ENCODE peak calls at places on chromosomes 7 and 10, in six cellular contexts. One of them, this sample, is unnamed.

GRCh38 chr7:66315192-66315591 is 110.1 kb downstream of the TPST1 start:
- DNase-seq in HepG2: no peak
- DNase-seq in K562: no peak
- DNase-seq in GM12878: no peak
- DNase-seq in H1: no peak
- DNase-seq in SK-N-SH: no peak
- DNase-seq in this sample: no peak

GRCh38 chr7:101678713-101679112 is 49.6 kb upstream of the MYL10 start:
- DNase-seq in HepG2: no peak
- DNase-seq in K562: no peak
- DNase-seq in GM12878: no peak
- DNase-seq in H1: no peak
- DNase-seq in SK-N-SH: no peak
- DNase-seq in this sample: no peak

GRCh38 chr7:94216944-94217461 is 177.7 kb upstream of the COL1A2 start:
- DNase-seq in HepG2: no peak
- DNase-seq in K562: no peak
- DNase-seq in GM12878: no peak
- DNase-seq in H1: no peak
- DNase-seq in SK-N-SH: no peak
- DNase-seq in this sample: no peak

GRCh38 chr10:117005454-117006055 is 568 bp upstream of the SHTN1 start:
- DNase-seq in HepG2: peak; percentile 37
- DNase-seq in K562: peak; percentile 38
- DNase-seq in GM12878: no peak
- DNase-seq in H1: no peak
- DNase-seq in SK-N-SH: no peak
- DNase-seq in this sample: no peak

GRCh38 chr10:3897156-3897555 is 112.1 kb upstream of the KLF6 start:
- DNase-seq in HepG2: no peak
- DNase-seq in K562: no peak
- DNase-seq in GM12878: no peak
- DNase-seq in H1: no peak
- DNase-seq in SK-N-SH: no peak
- DNase-seq in this sample: no peak

GRCh38 chr7:127350586-127350985 is 41.9 kb downstream of the ZNF800 start:
- DNase-seq in HepG2: no peak
- DNase-seq in K562: no peak
- DNase-seq in GM12878: no peak
- DNase-seq in H1: no peak
- DNase-seq in SK-N-SH: no peak
- DNase-seq in this sample: no peak

GRCh38 chr7:254337-255037 is 35.5 kb upstream of the FOXL3 start:
- DNase-seq in HepG2: no peak
- DNase-seq in K562: no peak
- DNase-seq in GM12878: no peak
- DNase-seq in H1: no peak
- DNase-seq in SK-N-SH: no peak
- DNase-seq in this sample: no peak

GRCh38 chr10:49633327-49634045 is 19.6 kb downstream of the CHAT start:
- DNase-seq in HepG2: no peak
- DNase-seq in K562: no peak
- DNase-seq in GM12878: no peak
- DNase-seq in H1: no peak
- DNase-seq in SK-N-SH: peak; percentile 61
- DNase-seq in this sample: no peak

GRCh38 chr7:16098585-16099179 is 322.7 kb downstream of the CRPPA start:
- DNase-seq in HepG2: no peak
- DNase-seq in K562: peak; percentile 28
- DNase-seq in GM12878: no peak
- DNase-seq in H1: no peak
- DNase-seq in SK-N-SH: no peak
- DNase-seq in this sample: no peak

GRCh38 chr7:83426325-83426724 is 222.6 kb downstream of the SEMA3E start:
- DNase-seq in HepG2: no peak
- DNase-seq in K562: no peak
- DNase-seq in GM12878: no peak
- DNase-seq in H1: no peak
- DNase-seq in SK-N-SH: no peak
- DNase-seq in this sample: no peak

GRCh38 chr10:128025437-128025836 is 100.8 kb downstream of the MKI67 start:
- DNase-seq in HepG2: no peak
- DNase-seq in K562: no peak
- DNase-seq in GM12878: no peak
- DNase-seq in H1: no peak
- DNase-seq in SK-N-SH: no peak
- DNase-seq in this sample: no peak

GRCh38 chr7:138663741-138664710 is 37.1 kb downstream of the SVOPL start:
- DNase-seq in HepG2: no peak
- DNase-seq in K562: no peak
- DNase-seq in GM12878: no peak
- DNase-seq in H1: no peak
- DNase-seq in SK-N-SH: peak; percentile 42
- DNase-seq in this sample: no peak

GRCh38 chr10:1520909-1521565 is 216.3 kb downstream of the ADARB2 start:
- DNase-seq in HepG2: no peak
- DNase-seq in K562: no peak
- DNase-seq in GM12878: no peak
- DNase-seq in H1: no peak
- DNase-seq in SK-N-SH: no peak
- DNase-seq in this sample: no peak

GRCh38 chr10:102611514-102612095 is 32.7 kb upstream of the TRIM8 start:
- DNase-seq in HepG2: no peak
- DNase-seq in K562: no peak
- DNase-seq in GM12878: no peak
- DNase-seq in H1: no peak
- DNase-seq in SK-N-SH: no peak
- DNase-seq in this sample: no peak

GRCh38 chr7:67371429-67372305 is 375.0 kb downstream of the TYW1 start:
- DNase-seq in HepG2: peak; percentile 70
- DNase-seq in K562: peak; percentile 87
- DNase-seq in GM12878: peak; percentile 21
- DNase-seq in H1: peak; percentile 61
- DNase-seq in SK-N-SH: peak; percentile 92
- DNase-seq in this sample: peak; percentile 62

GRCh38 chr7:50359258-50359994 is 54.9 kb downstream of the IKZF1 start:
- DNase-seq in HepG2: no peak
- DNase-seq in K562: no peak
- DNase-seq in GM12878: no peak
- DNase-seq in H1: no peak
- DNase-seq in SK-N-SH: no peak
- DNase-seq in this sample: no peak

GRCh38 chr7:28269700-28270361 is 89.2 kb upstream of the JAZF1 start:
- DNase-seq in HepG2: no peak
- DNase-seq in K562: no peak
- DNase-seq in GM12878: no peak
- DNase-seq in H1: no peak
- DNase-seq in SK-N-SH: no peak
- DNase-seq in this sample: peak; percentile 18

GRCh38 chr10:36171546-36171945 is 529.5 kb upstream of the FZD8 start:
- DNase-seq in HepG2: no peak
- DNase-seq in K562: no peak
- DNase-seq in GM12878: no peak
- DNase-seq in H1: no peak
- DNase-seq in SK-N-SH: no peak
- DNase-seq in this sample: no peak

GRCh38 chr10:93465806-93466675 is 16.1 kb downstream of the MYOF start:
- DNase-seq in HepG2: peak; percentile 18
- DNase-seq in K562: no peak
- DNase-seq in GM12878: no peak
- DNase-seq in H1: no peak
- DNase-seq in SK-N-SH: peak; percentile 58
- DNase-seq in this sample: no peak

GRCh38 chr7:158076656-158077055 is 511.0 kb downstream of the PTPRN2 start:
- DNase-seq in HepG2: no peak
- DNase-seq in K562: no peak
- DNase-seq in GM12878: no peak
- DNase-seq in H1: no peak
- DNase-seq in SK-N-SH: peak; percentile 36
- DNase-seq in this sample: no peak

DNA sequence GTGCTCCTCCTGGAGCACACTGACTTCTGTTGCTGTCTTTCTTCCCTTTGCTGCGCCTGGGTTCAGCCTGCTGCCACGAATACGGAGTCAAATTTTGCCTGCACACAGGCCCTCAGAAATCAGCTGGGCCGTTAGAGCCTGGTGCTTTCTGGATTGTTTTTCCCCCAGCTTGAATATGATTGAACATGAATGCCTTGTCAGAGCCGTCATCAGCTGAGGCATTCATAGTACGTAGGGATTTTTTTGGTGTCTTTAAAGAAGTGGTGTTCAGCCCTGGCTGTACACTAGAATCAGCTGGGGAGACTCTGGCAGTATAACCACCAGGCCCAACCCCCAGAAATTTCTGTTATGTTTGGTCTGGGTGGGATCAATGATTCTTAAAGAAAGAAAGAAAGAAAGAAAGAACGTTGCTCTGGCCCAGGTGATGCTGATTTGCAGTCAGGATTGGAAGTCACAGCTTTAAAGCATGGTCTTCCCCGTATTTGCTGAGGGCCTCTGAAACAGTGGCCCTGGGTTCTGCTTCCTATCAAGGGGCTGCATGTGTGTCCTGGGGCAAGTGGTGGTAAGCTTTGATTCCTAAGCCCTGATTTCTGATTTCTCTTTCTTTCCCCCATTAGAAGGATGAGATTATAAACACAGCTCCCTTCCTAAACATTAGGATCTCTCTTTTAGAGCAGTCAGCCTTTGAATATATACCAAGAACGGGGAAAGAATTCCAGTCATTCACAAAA is 24.7 kb downstream of the NUB1 start:
- DNase-seq in HepG2: no peak
- DNase-seq in K562: no peak
- DNase-seq in GM12878: no peak
- DNase-seq in H1: no peak
- DNase-seq in SK-N-SH: no peak
- DNase-seq in this sample: no peak
- H3K27ac ChIP-seq in HepG2: no peak overlapping the region
- H3K27ac ChIP-seq in K562: no peak overlapping the region
- H3K27ac ChIP-seq in GM12878: no peak overlapping the region
- H3K27ac ChIP-seq in H1: no peak overlapping the region
- H3K27ac ChIP-seq in SK-N-SH: no peak overlapping the region
- H3K27ac ChIP-seq in this sample: no peak overlapping the region

DNA sequence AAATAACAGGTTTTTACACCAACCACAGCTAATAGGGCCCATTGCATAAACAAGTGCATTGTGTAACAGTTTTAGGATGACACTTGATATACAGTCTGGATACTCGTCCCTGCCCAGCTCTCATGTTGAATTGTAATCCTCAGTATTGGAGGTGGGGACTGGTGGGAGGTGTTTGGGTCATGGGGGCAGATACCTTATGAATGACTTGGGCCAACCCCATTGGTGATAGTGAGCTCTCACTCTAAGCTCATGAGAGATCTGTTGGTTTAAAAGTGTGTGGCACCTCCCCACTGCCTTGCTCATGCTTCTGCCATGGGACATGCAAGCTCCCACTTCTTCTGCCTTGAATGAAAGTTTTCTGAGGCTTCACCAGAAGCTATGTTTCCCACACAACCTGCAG is 136.7 kb downstream of the PDE1C start:
- DNase-seq in HepG2: no peak
- DNase-seq in K562: no peak
- DNase-seq in GM12878: no peak
- DNase-seq in H1: no peak
- DNase-seq in SK-N-SH: no peak
- DNase-seq in this sample: no peak
- TF ChIP-seq GABPA in HepG2: no peak
- TF ChIP-seq GABPA in K562: no peak
- TF ChIP-seq GABPA in GM12878: no peak
- TF ChIP-seq GABPA in H1: no peak
- TF ChIP-seq GABPA in SK-N-SH: no peak
- TF ChIP-seq GABPA in this sample: no peak

GRCh38 chr7:27122075-27122910 is 8.3 kb downstream of the HOXA4 start:
- DNase-seq in HepG2: peak; percentile 94
- DNase-seq in K562: no peak
- DNase-seq in GM12878: no peak
- DNase-seq in H1: no peak
- DNase-seq in SK-N-SH: no peak
- DNase-seq in this sample: no peak
- H3K27me3 ChIP-seq in HepG2: no peaks in the 10 kb centered on the region
- H3K27me3 ChIP-seq in K562: peaks cover 29% of the 10 kb centered on the region
- H3K27me3 ChIP-seq in GM12878: no peaks in the 10 kb centered on the region
- H3K27me3 ChIP-seq in H1: peaks cover 100% of the 10 kb centered on the region
- H3K27me3 ChIP-seq in SK-N-SH: peaks cover 98% of the 10 kb centered on the region
- H3K27me3 ChIP-seq in this sample: peaks cover 4% of the 10 kb centered on the region

GRCh38 chr10:114045738-114046458 is 2.2 kb downstream of the ADRB1 start:
- DNase-seq in HepG2: no peak
- DNase-seq in K562: no peak
- DNase-seq in GM12878: no peak
- DNase-seq in H1: no peak
- DNase-seq in SK-N-SH: no peak
- DNase-seq in this sample: no peak

GRCh38 chr10:114045071-114045737 is 1.5 kb downstream of the ADRB1 start:
- DNase-seq in HepG2: no peak
- DNase-seq in K562: no peak
- DNase-seq in GM12878: no peak
- DNase-seq in H1: no peak
- DNase-seq in SK-N-SH: peak; percentile 71
- DNase-seq in this sample: no peak

GRCh38 chr10:114042895-114043531 is 653 bp upstream of the ADRB1 start:
- DNase-seq in HepG2: no peak
- DNase-seq in K562: no peak
- DNase-seq in GM12878: no peak
- DNase-seq in H1: no peak
- DNase-seq in SK-N-SH: peak; percentile 47
- DNase-seq in this sample: peak; percentile 53

GRCh38 chr10:114044251-114045070 is 795 bp downstream of the ADRB1 start:
- DNase-seq in HepG2: no peak
- DNase-seq in K562: no peak
- DNase-seq in GM12878: no peak
- DNase-seq in H1: no peak
- DNase-seq in SK-N-SH: peak; percentile 55
- DNase-seq in this sample: no peak

DNA sequence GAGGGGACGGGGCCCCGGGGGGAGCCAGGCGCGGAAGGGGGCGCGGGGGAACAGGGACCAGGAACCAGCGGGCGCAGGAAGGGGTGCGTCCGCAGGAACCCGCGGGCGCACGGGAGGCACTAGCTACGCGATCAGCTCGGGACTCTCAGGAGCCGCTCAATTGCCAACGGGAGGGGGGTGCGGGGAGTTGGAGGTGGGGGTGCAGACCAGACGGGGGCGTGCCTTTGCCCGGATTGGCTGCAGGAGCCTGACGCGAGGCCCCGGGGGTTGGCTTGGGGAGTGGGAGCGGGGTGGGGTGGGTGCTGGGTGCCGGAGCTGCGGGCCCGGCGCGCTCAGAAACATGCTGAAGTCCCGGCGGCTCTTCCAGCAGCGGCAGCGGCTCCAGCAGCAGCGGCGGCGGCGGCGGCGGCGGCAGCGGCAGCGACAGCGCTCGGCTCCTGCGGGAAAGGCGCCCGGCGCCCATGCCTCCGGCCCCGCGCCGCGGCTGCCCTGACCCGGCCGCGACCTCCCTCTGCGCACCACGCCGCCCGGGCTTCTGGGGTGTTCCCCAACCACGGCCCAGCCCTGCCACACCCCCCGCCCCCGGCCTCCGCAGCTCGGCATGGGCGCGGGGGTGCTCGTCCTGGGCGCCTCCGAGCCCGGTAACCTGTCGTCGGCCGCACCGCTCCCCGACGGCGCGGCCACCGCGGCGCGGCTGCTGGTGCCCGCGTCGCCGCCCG is at the start of gene ADRB1:
- DNase-seq in HepG2: peak; percentile 28
- DNase-seq in K562: peak; percentile 19
- DNase-seq in GM12878: peak; percentile 26
- DNase-seq in H1: no peak
- DNase-seq in SK-N-SH: peak; percentile 82
- DNase-seq in this sample: peak; percentile 82
- H3K27ac ChIP-seq in HepG2: no peak within 1 kb of the TSS
- H3K27ac ChIP-seq in K562: no peak within 1 kb of the TSS
- H3K27ac ChIP-seq in GM12878: no peak within 1 kb of the TSS
- H3K27ac ChIP-seq in H1: no peak within 1 kb of the TSS
- H3K27ac ChIP-seq in SK-N-SH: no peak within 1 kb of the TSS
- H3K27ac ChIP-seq in this sample: peak within 1 kb of the TSS; percentile 6